ENCODE peak calls at places on chromosomes 12 and 14, in eight cellular contexts. J is fibroblast of lung, W is A549, E is tibial nerve, K is gastrocnemius medialis, N is brain microvascular endothelial cell, L is AG10803, S is astrocyte of the spinal cord. V is an unnamed sample.

GRCh38 chr12:66280573-66280972 is 21.7 kb upstream of the HELB start:
- DNase-seq in J (no peak), W (no peak), E (no peak), K (no peak), N (no peak), L (no peak), S (no peak), V (no peak)

GRCh38 chr12:1606021-1606622 is 11.7 kb upstream of the FBXL14 start:
- DNase-seq in J (peak; percentile 83), W (peak; percentile 80), E (peak; percentile 89), K (peak; percentile 70), N (peak; percentile 79), L (peak; percentile 85), S (peak; percentile 82), V (peak; percentile 93)

GRCh38 chr12:67483871-67484554 is 164.5 kb upstream of the DYRK2 start:
- DNase-seq in J (no peak), W (no peak), E (no peak), K (no peak), N (no peak), L (no peak), S (no peak), V (no peak)

GRCh38 chr12:1799068-1799881 is 21.1 kb upstream of the LRTM2 start:
- DNase-seq in J (no peak), W (no peak), E (peak; percentile 9), K (no peak), N (no peak), L (no peak), S (no peak), V (no peak)

GRCh38 chr12:92396647-92397258 is 251.1 kb upstream of the BTG1 start:
- DNase-seq in J (peak; percentile 69), W (peak; percentile 12), E (no peak), K (no peak), N (peak; percentile 63), L (peak; percentile 77), S (peak; percentile 61), V (peak; percentile 69)

GRCh38 chr12:38508246-38508645 is 191.7 kb downstream of the ALG10B start:
- DNase-seq in J (no peak), W (no peak), E (no peak), K (no peak), N (no peak), L (no peak), S (no peak), V (no peak)

GRCh38 chr14:105338392-105338791 is 23.8 kb downstream of the PACS2 start:
- DNase-seq in J (no peak), W (no peak), E (no peak), K (no peak), N (no peak), L (no peak), S (no peak), V (no peak)

GRCh38 chr14:24081739-24082204 is 10.4 kb downstream of the CPNE6 start:
- DNase-seq in J (no peak), W (no peak), E (no peak), K (no peak), N (no peak), L (no peak), S (no peak), V (no peak)

GRCh38 chr14:54329082-54329695 is 67.6 kb upstream of the CDKN3 start:
- DNase-seq in J (peak; percentile 72), W (peak; percentile 60), E (peak; percentile 17), K (no peak), N (peak; percentile 36), L (peak; percentile 66), S (peak; percentile 78), V (peak; percentile 79)

GRCh38 chr14:92507174-92507768 is 6.3 kb upstream of the RIN3 start:
- DNase-seq in J (no peak), W (no peak), E (no peak), K (no peak), N (no peak), L (no peak), S (no peak), V (no peak)

GRCh38 chr12:53224897-53225634 is 6.9 kb downstream of the RARG start:
- DNase-seq in J (peak; percentile 45), W (no peak), E (no peak), K (no peak), N (no peak), L (peak; percentile 47), S (no peak), V (no peak)

GRCh38 chr12:53223006-53223305 is 9.1 kb downstream of the RARG start:
- DNase-seq in J (no peak), W (no peak), E (no peak), K (no peak), N (no peak), L (no peak), S (no peak), V (no peak)

GRCh38 chr12:53222170-53223005 is 9.6 kb downstream of the RARG start:
- DNase-seq in J (no peak), W (no peak), E (no peak), K (no peak), N (no peak), L (peak; percentile 76), S (no peak), V (peak; percentile 36)

GRCh38 chr12:53224268-53224896 is 7.6 kb downstream of the RARG start:
- DNase-seq in J (no peak), W (peak; percentile 44), E (no peak), K (no peak), N (no peak), L (no peak), S (no peak), V (no peak)

DNA sequence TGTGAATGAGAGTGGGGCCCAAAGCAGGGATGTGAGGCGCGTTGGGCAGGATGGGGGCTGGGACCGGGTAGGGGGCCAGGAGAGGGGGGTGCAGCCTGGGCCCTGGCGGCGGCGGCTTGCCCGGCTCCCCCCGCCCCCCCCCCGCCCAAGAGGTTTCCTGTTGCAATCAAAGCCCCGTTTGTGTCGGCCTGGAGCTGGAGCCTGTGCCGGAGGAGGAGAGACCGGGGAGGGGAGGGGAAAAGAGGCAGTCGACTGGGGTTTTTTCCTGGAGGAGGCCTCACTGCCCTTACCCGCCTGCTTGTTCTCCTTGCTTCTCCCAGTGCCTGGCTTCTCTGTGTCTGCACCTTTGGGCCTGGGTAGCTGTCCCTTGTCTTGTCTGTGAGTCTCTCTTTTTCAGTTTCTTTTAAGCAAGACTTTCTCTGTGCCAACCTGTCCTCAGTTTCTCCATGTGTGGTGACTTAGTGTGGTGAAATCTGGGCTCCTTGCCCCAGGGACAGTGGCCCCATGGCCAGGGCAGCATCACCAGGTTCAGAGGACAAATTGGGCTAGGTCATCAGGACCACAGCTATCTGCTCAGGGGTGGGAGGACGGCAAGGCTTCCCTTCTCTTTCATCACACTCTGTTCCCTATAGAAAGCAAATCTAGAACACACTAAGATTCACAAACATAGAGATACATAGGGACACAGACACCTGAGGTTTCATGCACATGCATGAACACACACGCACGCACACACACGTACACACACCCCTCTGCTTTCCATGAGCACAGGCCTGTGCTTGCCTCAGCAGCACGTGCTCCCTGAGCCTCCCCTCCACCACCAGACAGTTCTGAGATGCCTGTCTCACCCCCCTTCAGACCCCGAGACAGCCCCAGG is 8.4 kb downstream of the RARG start:
- DNase-seq in J (peak; percentile 66), W (no peak), E (no peak), K (no peak), N (peak; percentile 17), L (peak; percentile 73), S (peak; percentile 62), V (peak; percentile 54)
- H3K4me3 ChIP-seq in J (no peak overlapping the region), W (no peak overlapping the region), E (no peak overlapping the region), K (no peak overlapping the region), N (no peak overlapping the region), L (peak overlapping the region; percentile 29), S (no peak overlapping the region), V (no peak overlapping the region)

DNA sequence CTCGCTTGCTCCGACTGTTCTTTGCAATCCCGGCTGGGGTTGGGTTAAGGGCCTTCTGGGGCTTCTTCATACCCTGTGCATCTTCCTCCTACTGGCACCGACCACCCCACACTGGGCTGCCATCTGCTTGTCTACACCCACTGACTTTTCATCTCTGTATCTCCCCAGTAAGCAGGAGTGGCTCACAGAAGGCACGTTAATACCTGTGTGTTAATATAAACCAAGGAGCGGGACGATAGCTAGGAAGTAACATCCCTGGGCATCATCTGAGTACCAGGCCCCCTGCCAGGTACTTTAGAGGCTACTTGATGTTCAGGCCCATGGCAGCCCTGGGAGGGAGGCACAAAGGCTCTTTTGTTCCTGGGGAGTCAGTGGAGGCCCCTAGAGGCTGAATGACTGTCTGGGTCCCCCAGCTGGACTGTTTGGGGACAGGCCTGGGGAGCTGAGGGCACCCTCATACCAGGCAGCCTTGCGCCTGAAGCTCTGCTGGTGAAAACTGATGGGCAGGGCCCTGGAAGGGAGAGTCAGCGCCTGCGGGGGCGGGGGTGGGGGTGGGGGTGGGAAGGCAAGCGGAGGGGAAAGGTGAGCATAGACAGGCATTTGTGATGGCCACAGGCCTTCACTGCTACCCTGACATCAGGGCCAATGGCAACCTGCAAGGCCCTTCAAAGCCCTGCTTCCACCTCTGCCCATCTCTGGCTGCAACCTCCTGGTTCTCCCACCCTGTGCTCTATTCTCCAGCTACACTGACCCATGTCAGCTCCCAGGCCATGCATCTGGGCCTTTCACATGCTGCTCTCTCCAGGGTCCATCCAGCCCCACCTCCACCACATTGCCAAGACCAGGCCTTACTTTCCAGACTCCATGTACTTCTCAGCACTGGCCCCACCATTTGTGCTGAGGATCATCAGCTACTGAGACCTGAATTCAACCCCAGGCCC is 34.2 kb upstream of the DEGS2 start:
- DNase-seq in J (no peak), W (no peak), E (no peak), K (no peak), N (no peak), L (no peak), S (no peak), V (no peak)
- TF ChIP-seq CTCF in J (no peak), W (no peak), E (no peak), K (no peak), N (no peak), L (no peak), S (no peak), V (no peak)

DNA sequence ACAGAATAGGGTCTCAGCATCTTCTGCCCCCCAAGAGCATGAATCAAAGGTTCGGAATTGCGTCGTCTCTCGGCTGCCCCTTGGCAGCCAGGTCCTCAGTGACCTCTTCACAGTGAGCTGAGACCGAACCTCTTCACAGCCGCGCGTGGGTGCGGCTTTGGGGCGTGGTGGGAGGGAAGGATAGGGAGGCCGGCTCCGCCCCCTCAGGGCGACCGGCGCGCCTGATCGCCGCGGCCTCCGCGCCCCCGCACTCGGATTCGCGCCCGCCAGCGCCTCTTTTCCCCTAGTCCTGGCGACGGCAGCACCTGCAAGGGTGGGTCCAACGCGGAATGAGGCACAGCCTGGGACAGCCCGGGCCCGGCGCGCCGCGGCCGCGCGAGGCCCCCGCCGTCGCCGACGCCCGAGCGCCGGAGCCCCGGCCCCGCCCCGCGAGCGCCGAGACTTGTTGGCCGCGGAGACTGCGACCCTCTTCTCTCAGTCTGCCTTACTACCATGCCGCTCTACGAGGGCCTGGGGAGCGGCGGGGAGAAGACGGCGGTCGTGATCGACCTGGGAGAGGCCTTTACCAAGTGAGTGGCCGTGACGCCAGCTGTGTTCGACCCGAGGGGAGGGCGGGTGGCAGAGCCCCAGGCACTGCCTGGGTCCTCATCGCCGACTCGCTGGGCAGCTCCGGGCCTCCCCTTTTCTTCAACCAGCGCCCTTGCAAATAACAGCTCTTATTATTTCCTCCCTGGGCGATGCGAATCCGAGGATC is at the start of gene ACTR10:
- DNase-seq in J (peak; percentile 69), W (peak; percentile 72), E (peak; percentile 67), K (peak; percentile 68), N (peak; percentile 48), L (peak; percentile 70), S (peak; percentile 77), V (peak; percentile 65)
- H3K4me3 ChIP-seq in J (peak within 1 kb of the TSS; percentile 81), W (peak within 1 kb of the TSS; percentile 64), E (peak within 1 kb of the TSS; percentile 64), K (peak within 1 kb of the TSS; percentile 94), N (peak within 1 kb of the TSS; percentile 91), L (peak within 1 kb of the TSS; percentile 95), S (peak within 1 kb of the TSS; percentile 81), V (peak within 1 kb of the TSS; percentile 87)

DNA sequence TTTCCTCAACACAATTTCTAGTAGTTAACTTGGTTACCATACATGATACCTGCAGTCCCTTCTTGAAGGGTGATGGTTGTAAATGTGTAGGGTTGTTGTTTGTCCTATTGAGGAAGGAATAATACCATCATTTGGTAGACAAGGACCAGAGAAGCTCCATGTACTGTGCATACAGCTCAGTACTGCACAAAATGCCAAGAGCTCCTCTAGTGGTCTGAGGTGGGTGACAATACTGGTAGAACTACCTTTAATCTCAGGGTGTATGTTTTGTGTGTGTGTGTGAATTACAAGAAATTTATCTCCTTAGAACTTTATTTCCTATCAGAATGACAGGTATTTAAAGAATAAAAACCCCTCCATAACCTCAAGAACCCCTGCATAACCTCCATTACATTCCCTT is 575.3 kb downstream of the TMTC2 start:
- DNase-seq in J (no peak), W (no peak), E (no peak), K (no peak), N (no peak), L (no peak), S (no peak), V (no peak)
- TF ChIP-seq CTCF in J (no peak), W (no peak), E (no peak), K (no peak), N (peak; percentile 46), L (no peak), S (peak; percentile 13), V (no peak)